ENCODE peak calls at places on chromosomes 6 and 20, in four cellular contexts. One of them, this sample, is unnamed.

GRCh38 chr20:1474817-1475603 is 8.4 kb upstream of the NSFL1C start:
- DNase-seq in OCI-LY7: peak
- DNase-seq in AG09319: no peak
- DNase-seq in fibroblast of mammary gland: no peak
- DNase-seq in this sample: no peak

GRCh38 chr6:90000864-90001731 is 106.8 kb downstream of the GJA10 start:
- DNase-seq in OCI-LY7: no peak
- DNase-seq in AG09319: no peak
- DNase-seq in fibroblast of mammary gland: peak
- DNase-seq in this sample: no peak

GRCh38 chr6:137233561-137234504 is 14.6 kb upstream of the IFNGR1 start:
- DNase-seq in OCI-LY7: no peak
- DNase-seq in AG09319: peak
- DNase-seq in fibroblast of mammary gland: peak
- DNase-seq in this sample: no peak

GRCh38 chr6:14061644-14062043 is 55.9 kb upstream of the CD83 start:
- DNase-seq in OCI-LY7: no peak
- DNase-seq in AG09319: no peak
- DNase-seq in fibroblast of mammary gland: no peak
- DNase-seq in this sample: no peak

GRCh38 chr6:29376003-29376402 is 912 bp upstream of the OR12D3 start:
- DNase-seq in OCI-LY7: no peak
- DNase-seq in AG09319: no peak
- DNase-seq in fibroblast of mammary gland: peak
- DNase-seq in this sample: no peak

GRCh38 chr6:13733178-13733851 is 21.7 kb upstream of the RANBP9 start:
- DNase-seq in OCI-LY7: no peak
- DNase-seq in AG09319: peak
- DNase-seq in fibroblast of mammary gland: peak
- DNase-seq in this sample: no peak

GRCh38 chr6:122622404-122622938 is 12.3 kb downstream of the PKIB start:
- DNase-seq in OCI-LY7: no peak
- DNase-seq in AG09319: no peak
- DNase-seq in fibroblast of mammary gland: no peak
- DNase-seq in this sample: peak

GRCh38 chr20:48679603-48680002 is 148.2 kb downstream of the PREX1 start:
- DNase-seq in OCI-LY7: peak
- DNase-seq in AG09319: no peak
- DNase-seq in fibroblast of mammary gland: no peak
- DNase-seq in this sample: no peak

GRCh38 chr6:33824461-33825154 is 20.8 kb upstream of the MLN start:
- DNase-seq in OCI-LY7: no peak
- DNase-seq in AG09319: no peak
- DNase-seq in fibroblast of mammary gland: no peak
- DNase-seq in this sample: no peak

GRCh38 chr6:33827546-33828451 is 24.0 kb upstream of the MLN start:
- DNase-seq in OCI-LY7: no peak
- DNase-seq in AG09319: no peak
- DNase-seq in fibroblast of mammary gland: no peak
- DNase-seq in this sample: no peak

GRCh38 chr6:33828452-33828763 is 24.6 kb upstream of the MLN start:
- DNase-seq in OCI-LY7: no peak
- DNase-seq in AG09319: no peak
- DNase-seq in fibroblast of mammary gland: no peak
- DNase-seq in this sample: no peak

GRCh38 chr6:33828764-33829731 is 25.2 kb upstream of the MLN start:
- DNase-seq in OCI-LY7: no peak
- DNase-seq in AG09319: no peak
- DNase-seq in fibroblast of mammary gland: no peak
- DNase-seq in this sample: no peak

GRCh38 chr6:33826537-33826936 is 22.7 kb upstream of the MLN start:
- DNase-seq in OCI-LY7: peak
- DNase-seq in AG09319: no peak
- DNase-seq in fibroblast of mammary gland: no peak
- DNase-seq in this sample: no peak
- TF ChIP-seq CTCF in OCI-LY7: peak
- TF ChIP-seq CTCF in AG09319: no peak
- TF ChIP-seq CTCF in fibroblast of mammary gland: no peak
- TF ChIP-seq CTCF in this sample: no peak

GRCh38 chr6:919499-919898 is 226.6 kb upstream of the EXOC2 start:
- DNase-seq in OCI-LY7: no peak
- DNase-seq in AG09319: no peak
- DNase-seq in fibroblast of mammary gland: no peak
- DNase-seq in this sample: no peak
- TF ChIP-seq CTCF in OCI-LY7: no peak
- TF ChIP-seq CTCF in AG09319: no peak
- TF ChIP-seq CTCF in fibroblast of mammary gland: no peak
- TF ChIP-seq CTCF in this sample: no peak

GRCh38 chr6:160077526-160077925 is 44.1 kb upstream of the SLC22A1 start:
- DNase-seq in OCI-LY7: no peak
- DNase-seq in AG09319: no peak
- DNase-seq in fibroblast of mammary gland: peak
- DNase-seq in this sample: no peak

GRCh38 chr6:160081398-160081797 is 40.2 kb upstream of the SLC22A1 start:
- DNase-seq in OCI-LY7: no peak
- DNase-seq in AG09319: no peak
- DNase-seq in fibroblast of mammary gland: no peak
- DNase-seq in this sample: no peak

GRCh38 chr6:160078883-160079685 is 42.5 kb upstream of the SLC22A1 start:
- DNase-seq in OCI-LY7: no peak
- DNase-seq in AG09319: no peak
- DNase-seq in fibroblast of mammary gland: no peak
- DNase-seq in this sample: no peak

GRCh38 chr6:160080097-160080496 is 41.5 kb upstream of the SLC22A1 start:
- DNase-seq in OCI-LY7: no peak
- DNase-seq in AG09319: no peak
- DNase-seq in fibroblast of mammary gland: no peak
- DNase-seq in this sample: no peak

GRCh38 chr6:160079686-160080043 is 42.0 kb upstream of the SLC22A1 start:
- DNase-seq in OCI-LY7: no peak
- DNase-seq in AG09319: no peak
- DNase-seq in fibroblast of mammary gland: no peak
- DNase-seq in this sample: no peak
- TF ChIP-seq CTCF in OCI-LY7: no peak
- TF ChIP-seq CTCF in AG09319: no peak
- TF ChIP-seq CTCF in fibroblast of mammary gland: no peak
- TF ChIP-seq CTCF in this sample: no peak

DNA sequence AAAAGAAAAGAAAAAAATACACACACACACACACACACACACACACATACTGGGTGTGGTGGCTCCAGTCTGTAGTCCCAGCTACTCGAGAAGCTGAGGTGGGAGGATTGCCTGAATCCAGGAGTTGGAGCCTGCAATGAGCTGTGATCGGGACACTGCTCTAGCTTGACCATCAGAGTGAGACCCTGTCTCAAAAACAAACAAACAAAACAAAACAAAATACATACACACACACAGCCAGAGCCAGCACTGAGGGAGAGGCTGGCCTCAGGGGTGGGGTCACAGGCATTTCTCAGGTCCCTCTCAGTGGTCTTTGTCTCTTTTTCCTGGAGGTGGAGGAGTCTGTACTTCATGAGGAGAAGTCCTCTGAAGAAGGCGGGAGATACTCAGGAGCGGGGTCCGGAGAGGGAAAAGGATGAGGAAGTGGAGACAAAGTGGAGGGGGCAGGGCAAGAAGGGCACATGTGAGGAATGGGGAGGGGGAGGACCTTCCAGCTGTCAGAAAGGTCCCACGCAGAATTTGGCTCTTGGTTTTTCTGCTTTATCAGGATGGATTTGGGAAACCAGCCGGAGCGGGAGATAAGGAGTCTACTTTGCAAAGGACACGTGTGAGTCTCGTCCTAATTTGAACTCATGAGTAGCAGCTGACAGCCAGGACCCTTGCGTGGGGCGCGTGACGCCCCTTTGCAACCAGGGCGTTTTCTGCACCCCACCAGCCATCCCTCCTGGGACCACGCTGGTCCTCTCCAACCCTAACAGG is 7.7 kb upstream of the MICB start:
- DNase-seq in OCI-LY7: no peak
- DNase-seq in AG09319: no peak
- DNase-seq in fibroblast of mammary gland: no peak
- DNase-seq in this sample: no peak
- TF ChIP-seq CTCF in OCI-LY7: no peak
- TF ChIP-seq CTCF in AG09319: no peak
- TF ChIP-seq CTCF in fibroblast of mammary gland: no peak
- TF ChIP-seq CTCF in this sample: no peak

GRCh38 chr20:50281831-50282591 is 91.4 kb downstream of the CEBPB start:
- DNase-seq in OCI-LY7: peak
- DNase-seq in AG09319: no peak
- DNase-seq in fibroblast of mammary gland: no peak
- DNase-seq in this sample: no peak
- TF ChIP-seq CTCF in OCI-LY7: peak
- TF ChIP-seq CTCF in AG09319: no peak
- TF ChIP-seq CTCF in fibroblast of mammary gland: no peak
- TF ChIP-seq CTCF in this sample: peak

GRCh38 chr6:113980937-113981554 is 10.1 kb upstream of the HDAC2 start:
- DNase-seq in OCI-LY7: peak
- DNase-seq in AG09319: no peak
- DNase-seq in fibroblast of mammary gland: peak
- DNase-seq in this sample: no peak
- TF ChIP-seq CTCF in OCI-LY7: peak
- TF ChIP-seq CTCF in AG09319: peak
- TF ChIP-seq CTCF in fibroblast of mammary gland: peak
- TF ChIP-seq CTCF in this sample: peak

GRCh38 chr6:50819527-50819905 is 845 bp downstream of the TFAP2B start:
- DNase-seq in OCI-LY7: no peak
- DNase-seq in AG09319: no peak
- DNase-seq in fibroblast of mammary gland: peak
- DNase-seq in this sample: no peak

GRCh38 chr6:50816115-50816675 is 2.5 kb upstream of the TFAP2B start:
- DNase-seq in OCI-LY7: peak
- DNase-seq in AG09319: peak
- DNase-seq in fibroblast of mammary gland: peak
- DNase-seq in this sample: no peak

GRCh38 chr6:50816947-50817637 is 1.6 kb upstream of the TFAP2B start:
- DNase-seq in OCI-LY7: no peak
- DNase-seq in AG09319: no peak
- DNase-seq in fibroblast of mammary gland: no peak
- DNase-seq in this sample: no peak

GRCh38 chr6:50818673-50819072 is at the start of gene TFAP2B:
- DNase-seq in OCI-LY7: no peak
- DNase-seq in AG09319: no peak
- DNase-seq in fibroblast of mammary gland: no peak
- DNase-seq in this sample: no peak

DNA sequence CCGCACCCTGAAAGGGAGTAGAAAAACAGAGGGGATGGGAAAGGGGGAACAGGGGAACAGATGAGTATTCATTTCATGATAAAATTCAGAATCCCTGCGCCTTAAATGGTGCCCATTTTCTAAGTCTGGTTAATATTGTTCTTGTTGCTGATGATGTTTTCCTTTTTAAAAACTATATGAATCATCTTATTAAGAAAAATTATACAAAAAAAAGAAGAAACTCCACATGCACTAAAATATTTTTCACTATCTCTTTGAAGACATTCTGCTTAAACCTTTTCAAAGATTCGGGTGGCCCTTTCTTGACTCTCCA is 1.1 kb upstream of the TFAP2B start:
- DNase-seq in OCI-LY7: no peak
- DNase-seq in AG09319: no peak
- DNase-seq in fibroblast of mammary gland: no peak
- DNase-seq in this sample: no peak
- TF ChIP-seq CTCF in OCI-LY7: no peak
- TF ChIP-seq CTCF in AG09319: no peak
- TF ChIP-seq CTCF in fibroblast of mammary gland: no peak
- TF ChIP-seq CTCF in this sample: no peak

This sample was measured in type B pancreatic cell.